ENCODE peak calls at places on chromosomes 12 and 14, in eight cellular contexts. H is astrocyte of the spinal cord; Q is stimulated activated naive B cell treated with anti-CD40 and anti-IgM and Interleukin-4, amounts not matched to agents 10 μg/mL and 1 μg/mL and 100 μg/mL, for 72 hours; V is erythroblast; G is CD8-positive, alpha-beta memory T cell; M is NCI-H1417; P is left kidney; B is HCT116. I is an unnamed sample.

GRCh38 chr14:91231446-91231845 is 13.1 kb downstream of the GPR68 start:
- DNase-seq in B (no peak), H (no peak), G (no peak), M (no peak), V (no peak), Q (no peak), P (no peak), I (no peak)

GRCh38 chr12:61397668-61398067 is 862.5 kb upstream of the USP15 start:
- DNase-seq in M (no peak), P (no peak), B (no peak), G (no peak), V (no peak), Q (no peak), H (no peak), I (no peak)

GRCh38 chr12:46554461-46554860 is 181.9 kb upstream of the SLC38A2 start:
- DNase-seq in V (no peak), G (no peak), P (no peak), Q (no peak), B (no peak), M (no peak), H (no peak), I (no peak)

GRCh38 chr14:100975668-100976067 is 72.1 kb upstream of the RTL1 start:
- DNase-seq in Q (no peak), M (no peak), P (no peak), G (no peak), V (no peak), H (peak), B (no peak), I (no peak)

GRCh38 chr14:76829650-76830421 is 3.6 kb downstream of the LRRC74A start:
- DNase-seq in P (peak), H (no peak), Q (no peak), M (no peak), B (no peak), V (no peak), G (no peak), I (peak)

GRCh38 chr14:90495357-90496276 is 98.8 kb downstream of the CALM1 start:
- DNase-seq in V (peak), H (peak), P (peak), Q (no peak), B (no peak), G (peak), M (no peak), I (peak)

GRCh38 chr12:3137814-3138445 is 60.8 kb downstream of the TSPAN9 start:
- DNase-seq in V (no peak), M (no peak), G (no peak), Q (no peak), P (no peak), H (no peak), B (no peak), I (no peak)

GRCh38 chr12:42094277-42094676 is 50.4 kb downstream of the GXYLT1 start:
- DNase-seq in B (peak), H (peak), P (no peak), Q (no peak), V (peak), G (no peak), M (no peak), I (peak)

GRCh38 chr12:2652401-2653081 is 142.2 kb upstream of the FKBP4 start:
- DNase-seq in M (no peak), B (no peak), P (peak), H (no peak), G (no peak), V (no peak), Q (no peak), I (no peak)

GRCh38 chr14:61559641-61560201 is 135.6 kb upstream of the HIF1A start:
- DNase-seq in B (peak), V (no peak), P (no peak), H (no peak), G (no peak), M (no peak), Q (no peak), I (no peak)

GRCh38 chr14:24417832-24418491 is 11.5 kb downstream of the CBLN3 start:
- DNase-seq in M (no peak), Q (no peak), V (no peak), P (no peak), B (no peak), G (no peak), H (no peak), I (no peak)

GRCh38 chr12:124519741-124520140 is 47.7 kb downstream of the NCOR2 start:
- DNase-seq in G (no peak), V (no peak), B (no peak), H (no peak), P (no peak), Q (no peak), M (no peak), I (peak)

GRCh38 chr12:121290410-121290809 is 6.1 kb downstream of the CAMKK2 start:
- DNase-seq in H (no peak), M (no peak), B (no peak), G (no peak), Q (no peak), P (no peak), V (no peak), I (no peak)

GRCh38 chr14:72736791-72737559 is 156.9 kb downstream of the DPF3 start:
- DNase-seq in B (no peak), M (no peak), V (no peak), H (peak), G (no peak), P (peak), Q (no peak), I (no peak)

I was measured in NCI-H69.